ENCODE peak calls at places on chromosomes 12 and 14, in four cellular contexts. A, E, W and P are unnamed samples.

GRCh38 chr14:100446572-100446971 is 123.4 kb downstream of the SLC25A47 start:
- DNase-seq in A (no peak), E (no peak), W (no peak), P (no peak)

GRCh38 chr12:69689638-69690037 is 9.5 kb downstream of the BEST3 start:
- DNase-seq in A (no peak), E (no peak), W (no peak), P (no peak)

GRCh38 chr12:106195638-106196037 is 52.2 kb downstream of the CKAP4 start:
- DNase-seq in A (peak), E (no peak), W (peak), P (peak)

GRCh38 chr12:47504775-47505446 is 200.9 kb downstream of the RPAP3 start:
- DNase-seq in A (no peak), E (no peak), W (peak), P (peak)

GRCh38 chr14:99568567-99569560 is 35.1 kb downstream of the CCDC85C start:
- DNase-seq in A (no peak), E (no peak), W (no peak), P (no peak)

GRCh38 chr12:22416831-22417230 is 82.3 kb upstream of the ST8SIA1 start:
- DNase-seq in A (no peak), E (no peak), W (no peak), P (no peak)

GRCh38 chr12:110284597-110284996 is 3.5 kb downstream of the ATP2A2 start:
- DNase-seq in A (no peak), E (no peak), W (no peak), P (no peak)

GRCh38 chr14:92039073-92039719 is 663 bp downstream of the TRIP11 start:
- DNase-seq in A (peak), E (no peak), W (peak), P (peak)

GRCh38 chr14:76957224-76957881 is 71.2 kb downstream of the IRF2BPL start:
- DNase-seq in A (no peak), E (no peak), W (no peak), P (no peak)

GRCh38 chr12:82904219-82904795 is 217.6 kb downstream of the TMTC2 start:
- DNase-seq in A (no peak), E (no peak), W (peak), P (peak)

GRCh38 chr14:85428926-85429325 is 101.0 kb upstream of the FLRT2 start:
- DNase-seq in A (no peak), E (no peak), W (no peak), P (no peak)